ENCODE peak calls at places on chromosome 14, in eight cellular contexts. J is astrocyte, E is glutamatergic neuron, H is WERI-Rb-1, O is transverse colon, N is fibroblast of pulmonary artery, T is OCI-LY7, I is ascending aorta. U is an unnamed sample.

GRCh38 chr14:83779266-83779665 is 1750.7 kb upstream of the FLRT2 start:
- DNase-seq in J (peak; percentile 16), E (no peak), H (peak; percentile 18), O (no peak), N (peak; percentile 27), T (no peak), I (no peak), U (no peak)

GRCh38 chr14:104461676-104462443 is 117.7 kb upstream of the C14orf180 start:
- DNase-seq in J (no peak), E (peak; percentile 68), H (peak; percentile 88), O (no peak), N (no peak), T (no peak), I (no peak), U (no peak)

GRCh38 chr14:52923902-52924575 is 26.8 kb downstream of the FERMT2 start:
- DNase-seq in J (no peak), E (no peak), H (no peak), O (no peak), N (no peak), T (no peak), I (no peak), U (no peak)

GRCh38 chr14:69532561-69533335 is 41.9 kb downstream of the CCDC177 start:
- DNase-seq in J (no peak), E (no peak), H (no peak), O (peak; percentile 14), N (no peak), T (no peak), I (no peak), U (no peak)

GRCh38 chr14:74313601-74314000 is 10.9 kb upstream of the ABCD4 start:
- DNase-seq in J (no peak), E (no peak), H (no peak), O (no peak), N (no peak), T (no peak), I (no peak), U (no peak)

GRCh38 chr14:39442293-39442692 is 10.1 kb upstream of the FBXO33 start:
- DNase-seq in J (peak; percentile 53), E (no peak), H (no peak), O (no peak), N (no peak), T (no peak), I (no peak), U (no peak)

GRCh38 chr14:67982711-67983608 is 163.4 kb downstream of the RAD51B start:
- DNase-seq in J (peak; percentile 58), E (no peak), H (peak; percentile 21), O (no peak), N (no peak), T (no peak), I (no peak), U (no peak)

GRCh38 chr14:78697341-78697740 is 527.2 kb downstream of the NRXN3 start:
- DNase-seq in J (peak; percentile 23), E (no peak), H (no peak), O (no peak), N (peak; percentile 22), T (peak; percentile 7), I (no peak), U (no peak)

GRCh38 chr14:54564799-54565235 is 2.1 kb upstream of the SAMD4A start:
- DNase-seq in J (peak; percentile 69), E (no peak), H (peak; percentile 11), O (no peak), N (peak; percentile 78), T (no peak), I (no peak), U (no peak)

GRCh38 chr14:55237999-55238680 is 33.1 kb upstream of the FBXO34 start:
- DNase-seq in J (no peak), E (no peak), H (no peak), O (no peak), N (no peak), T (no peak), I (no peak), U (no peak)

GRCh38 chr14:99720941-99721791 is 37.1 kb downstream of the CYP46A1 start:
- DNase-seq in J (no peak), E (no peak), H (no peak), O (no peak), N (no peak), T (no peak), I (no peak), U (no peak)

GRCh38 chr14:53894456-53894855 is 62.2 kb downstream of the BMP4 start:
- DNase-seq in J (peak; percentile 75), E (no peak), H (no peak), O (no peak), N (peak; percentile 74), T (no peak), I (no peak), U (no peak)

GRCh38 chr14:49481099-49481498 is 105.1 kb downstream of the RPS29 start:
- DNase-seq in J (no peak), E (no peak), H (no peak), O (no peak), N (no peak), T (no peak), I (no peak), U (no peak)

GRCh38 chr14:73209943-73210342 is 27.4 kb upstream of the PAPLN start:
- DNase-seq in J (peak; percentile 71), E (no peak), H (no peak), O (no peak), N (peak; percentile 85), T (no peak), I (no peak), U (no peak)

GRCh38 chr14:23110579-23111375 is 6.0 kb upstream of the CIROP start:
- DNase-seq in J (no peak), E (no peak), H (no peak), O (no peak), N (no peak), T (no peak), I (no peak), U (no peak)

GRCh38 chr14:52078721-52079120 is 9.9 kb upstream of the NID2 start:
- DNase-seq in J (no peak), E (no peak), H (no peak), O (no peak), N (no peak), T (no peak), I (no peak), U (no peak)

GRCh38 chr14:60310086-60310684 is 61.2 kb downstream of the PPM1A start:
- DNase-seq in J (no peak), E (no peak), H (no peak), O (no peak), N (no peak), T (no peak), I (no peak), U (no peak)

GRCh38 chr14:56100556-56100955 is 17.7 kb upstream of the PELI2 start:
- DNase-seq in J (peak; percentile 65), E (no peak), H (no peak), O (no peak), N (no peak), T (no peak), I (no peak), U (no peak)

GRCh38 chr14:69643430-69644200 is 32.2 kb downstream of the SUSD6 start:
- DNase-seq in J (peak; percentile 80), E (no peak), H (no peak), O (peak; percentile 86), N (peak; percentile 55), T (no peak), I (peak; percentile 28), U (no peak)

DNA sequence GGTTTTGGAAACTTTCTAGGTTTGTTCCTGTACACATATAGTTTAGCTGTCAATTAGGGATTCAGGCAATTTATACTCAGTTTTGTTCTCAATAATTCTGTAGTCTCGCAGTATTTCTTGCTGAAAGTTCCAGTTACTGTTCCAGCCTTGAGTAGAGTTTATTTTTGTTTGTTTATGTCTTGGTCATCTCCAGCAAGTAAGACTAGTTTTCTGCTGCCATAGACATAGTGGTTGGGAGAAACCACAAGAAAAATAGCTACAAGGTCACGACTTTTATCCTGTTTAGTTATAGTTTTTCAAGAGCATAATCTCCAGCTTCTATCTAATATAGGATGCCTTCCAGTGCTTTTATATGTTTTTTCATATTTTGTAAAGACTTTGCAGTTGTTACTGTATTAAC is 99.6 kb upstream of the FOXG1 start:
- DNase-seq in J (no peak), E (no peak), H (no peak), O (no peak), N (no peak), T (no peak), I (no peak), U (no peak)
- TF ChIP-seq CTCF in J (no peak), E (no peak), H (no peak), O (no peak), N (no peak), T (no peak), I (no peak), U (no peak)

GRCh38 chr14:20441466-20441865 is 5.5 kb upstream of the KLHL33 start:
- DNase-seq in J (no peak), E (no peak), H (no peak), O (no peak), N (no peak), T (no peak), I (no peak), U (no peak)

GRCh38 chr14:20440465-20440864 is 4.5 kb upstream of the KLHL33 start:
- DNase-seq in J (no peak), E (no peak), H (no peak), O (no peak), N (no peak), T (no peak), I (no peak), U (no peak)

GRCh38 chr14:20438664-20439063 is 2.7 kb upstream of the KLHL33 start:
- DNase-seq in J (no peak), E (no peak), H (no peak), O (no peak), N (no peak), T (peak; percentile 38), I (no peak), U (no peak)

GRCh38 chr14:20436363-20436755 is 393 bp upstream of the KLHL33 start:
- DNase-seq in J (peak; percentile 29), E (no peak), H (no peak), O (no peak), N (peak; percentile 53), T (no peak), I (no peak), U (no peak)

DNA sequence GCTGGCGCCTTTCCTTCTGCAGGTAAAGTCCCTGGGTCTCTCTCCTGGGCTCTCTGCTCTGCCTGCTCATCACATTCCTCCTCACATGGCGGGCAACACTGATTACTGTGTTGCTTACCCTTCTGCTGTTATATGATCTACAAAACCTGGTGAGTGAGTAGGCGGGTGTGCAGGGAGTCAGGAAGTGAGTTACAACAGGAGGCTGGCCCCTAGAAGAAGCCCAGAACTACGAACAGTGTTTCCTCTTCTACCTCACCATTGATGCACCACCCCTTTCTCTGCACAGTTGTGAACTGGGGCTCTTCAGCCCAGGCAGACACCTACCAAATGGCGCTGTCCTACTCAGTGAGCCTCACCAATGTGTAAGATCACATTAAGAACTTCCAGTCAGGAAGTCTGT is 4.9 kb upstream of the KLHL33 start:
- DNase-seq in J (no peak), E (no peak), H (no peak), O (no peak), N (no peak), T (peak; percentile 22), I (no peak), U (no peak)
- TF ChIP-seq CTCF in J (no peak), E (no peak), H (no peak), O (no peak), N (no peak), T (no peak), I (no peak), U (no peak)

GRCh38 chr14:93752980-93753561 is 35.2 kb downstream of the PRIMA1 start:
- DNase-seq in J (no peak), E (no peak), H (no peak), O (no peak), N (no peak), T (no peak), I (no peak), U (no peak)
- TF ChIP-seq CTCF in J (no peak), E (no peak), H (no peak), O (no peak), N (no peak), T (no peak), I (no peak), U (no peak)

GRCh38 chr14:64293976-64294671 is at the start of gene ESR2:
- DNase-seq in J (peak; percentile 35), E (peak; percentile 47), H (peak; percentile 67), O (peak; percentile 37), N (peak; percentile 50), T (peak; percentile 42), I (no peak), U (peak; percentile 53)
- TF ChIP-seq CTCF in J (no peak), E (no peak), H (peak; percentile 27), O (peak; percentile 4), N (peak; percentile 36), T (no peak), I (no peak), U (no peak)

U was measured in endothelial cell.